ENCODE peak calls at places on chromosomes 5 and 9, in four cellular contexts. P, M, F and U are unnamed samples.

GRCh38 chr5:100600289-100600994 is 65.3 kb downstream of the FAM174A start:
- DNase-seq in F (no peak), M (no peak), P (no peak), U (no peak)

GRCh38 chr5:9644630-9645029 is 14.5 kb upstream of the TAS2R1 start:
- DNase-seq in P (no peak), F (no peak), M (no peak), U (peak; percentile 41)

GRCh38 chr5:180172447-180173197 is 36.4 kb downstream of the RASGEF1C start:
- DNase-seq in M (no peak), P (no peak), F (no peak), U (peak; percentile 18)

GRCh38 chr9:6894135-6894534 is 136.4 kb downstream of the KDM4C start:
- DNase-seq in F (no peak), M (no peak), P (no peak), U (no peak)

GRCh38 chr9:13688223-13688989 is 408.9 kb upstream of the MPDZ start:
- DNase-seq in F (no peak), P (peak; percentile 40), M (no peak), U (no peak)

GRCh38 chr9:134325096-134325812 is 1.0 kb upstream of the RXRA start:
- DNase-seq in F (peak; percentile 79), M (no peak), P (peak; percentile 87), U (peak; percentile 58)

GRCh38 chr5:134114886-134115805 is 665 bp downstream of the TCF7 start:
- DNase-seq in F (no peak), M (peak; percentile 20), P (peak; percentile 43), U (no peak)

GRCh38 chr9:123684393-123685149 is 245.4 kb downstream of the DENND1A start:
- DNase-seq in F (no peak), M (peak; percentile 81), P (no peak), U (no peak)

GRCh38 chr5:73370620-73371583 is 77.7 kb downstream of the FOXD1 start:
- DNase-seq in M (no peak), F (no peak), P (no peak), U (peak; percentile 67)

GRCh38 chr9:127809562-127810377 is 7.1 kb downstream of the FPGS start:
- DNase-seq in P (no peak), F (no peak), M (peak; percentile 68), U (no peak)

GRCh38 chr5:42650111-42650510 is 106.5 kb upstream of the CCDC152 start:
- DNase-seq in P (no peak), M (no peak), F (no peak), U (no peak)

GRCh38 chr9:125544988-125545651 is 161.9 kb downstream of the MAPKAP1 start:
- DNase-seq in M (no peak), F (no peak), P (peak; percentile 58), U (peak; percentile 95)

GRCh38 chr5:145908206-145908945 is 28.0 kb upstream of the SH3RF2 start:
- DNase-seq in P (no peak), M (no peak), F (no peak), U (peak; percentile 60)

GRCh38 chr9:91037511-91038482 is 236.2 kb downstream of the SYK start:
- DNase-seq in P (peak; percentile 17), F (peak; percentile 69), M (peak; percentile 11), U (peak; percentile 90)

GRCh38 chr9:83219924-83220438 is 157.0 kb upstream of the RASEF start:
- DNase-seq in M (no peak), F (no peak), P (peak; percentile 53), U (no peak)

GRCh38 chr5:78649220-78649700 is 688 bp upstream of the LHFPL2 start:
- DNase-seq in P (peak; percentile 23), F (no peak), M (peak; percentile 23), U (peak; percentile 51)

GRCh38 chr5:115194671-115195070 is 25.0 kb upstream of the TRIM36 start:
- DNase-seq in M (no peak), P (no peak), F (no peak), U (peak; percentile 56)

GRCh38 chr9:120384925-120385272 is 195.1 kb downstream of the CDK5RAP2 start:
- DNase-seq in P (no peak), M (no peak), F (no peak), U (no peak)

GRCh38 chr9:120385606-120386389 is 194.2 kb downstream of the CDK5RAP2 start:
- DNase-seq in F (no peak), P (no peak), M (no peak), U (no peak)

GRCh38 chr9:120383611-120383998 is 196.4 kb downstream of the CDK5RAP2 start:
- DNase-seq in P (peak; percentile 41), M (no peak), F (no peak), U (no peak)

GRCh38 chr9:120382453-120382852 is 197.5 kb downstream of the CDK5RAP2 start:
- DNase-seq in M (no peak), F (no peak), P (no peak), U (no peak)

GRCh38 chr9:120383999-120384924 is 195.7 kb downstream of the CDK5RAP2 start:
- DNase-seq in F (peak; percentile 68), M (no peak), P (peak; percentile 75), U (peak; percentile 59)
- TF ChIP-seq CTCF in F (no peak), M (no peak), P (no peak), U (no peak)

GRCh38 chr5:174294891-174295620 is 249.6 kb downstream of the NSG2 start:
- DNase-seq in M (no peak), F (no peak), P (no peak), U (no peak)
- H3K4me3 ChIP-seq in M (no peak overlapping the region), F (no peak overlapping the region), P (no peak overlapping the region), U (no peak overlapping the region)

GRCh38 chr9:86642721-86643120 is 288.5 kb upstream of the TUT7 start:
- DNase-seq in F (no peak), P (no peak), M (no peak), U (no peak)
- TF ChIP-seq CTCF in F (no peak), P (no peak), M (no peak), U (no peak)

DNA sequence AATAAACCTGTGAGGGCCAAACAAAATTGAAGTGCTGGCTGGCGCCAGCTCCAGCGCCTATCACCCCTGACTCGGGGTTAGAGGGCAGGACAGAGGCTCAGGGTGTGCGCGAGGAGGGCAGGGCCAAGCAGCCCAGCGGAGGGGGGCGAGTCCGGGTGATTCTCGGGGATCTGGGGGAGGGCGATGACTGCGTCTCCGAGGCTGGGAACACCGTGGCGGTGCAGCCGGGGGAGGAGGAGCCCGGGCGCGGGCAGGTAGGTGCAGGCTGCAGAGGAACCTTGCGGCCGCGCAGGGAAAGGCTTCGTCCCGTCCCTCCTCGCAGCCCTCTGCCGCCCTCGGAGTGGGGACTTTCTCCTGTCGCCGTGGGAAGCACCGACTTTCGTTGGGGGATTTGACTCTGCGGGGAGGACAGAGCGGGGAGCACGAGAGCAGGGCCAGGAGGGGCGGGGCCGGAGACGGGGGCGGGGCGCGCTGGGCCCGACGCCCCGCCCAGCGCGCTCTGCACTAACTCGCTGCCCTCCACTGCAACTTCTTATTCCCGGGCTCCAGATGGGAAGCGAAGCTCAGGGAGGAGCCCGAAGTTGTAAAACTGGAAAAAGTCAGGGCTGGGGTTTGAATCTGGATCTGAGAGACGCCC is 5.3 kb downstream of the RGS14 start:
- DNase-seq in F (peak; percentile 70), P (peak; percentile 92), M (peak; percentile 48), U (peak; percentile 24)
- H3K4me3 ChIP-seq in F (peak overlapping the region; percentile 64), P (no peak overlapping the region), M (peak overlapping the region; percentile 60), U (peak overlapping the region; percentile 55)

GRCh38 chr5:41522193-41522786 is 11.9 kb upstream of the PLCXD3 start:
- DNase-seq in M (no peak), P (no peak), F (no peak), U (no peak)

GRCh38 chr5:41517909-41518308 is 7.5 kb upstream of the PLCXD3 start:
- DNase-seq in P (no peak), F (no peak), M (no peak), U (peak; percentile 60)

GRCh38 chr5:41524174-41524573 is 13.8 kb upstream of the PLCXD3 start:
- DNase-seq in P (no peak), F (no peak), M (no peak), U (no peak)

GRCh38 chr5:41519801-41520200 is 9.4 kb upstream of the PLCXD3 start:
- DNase-seq in P (no peak), F (no peak), M (no peak), U (peak; percentile 39)
- TF ChIP-seq CTCF in P (no peak), F (no peak), M (no peak), U (peak; percentile 28)

DNA sequence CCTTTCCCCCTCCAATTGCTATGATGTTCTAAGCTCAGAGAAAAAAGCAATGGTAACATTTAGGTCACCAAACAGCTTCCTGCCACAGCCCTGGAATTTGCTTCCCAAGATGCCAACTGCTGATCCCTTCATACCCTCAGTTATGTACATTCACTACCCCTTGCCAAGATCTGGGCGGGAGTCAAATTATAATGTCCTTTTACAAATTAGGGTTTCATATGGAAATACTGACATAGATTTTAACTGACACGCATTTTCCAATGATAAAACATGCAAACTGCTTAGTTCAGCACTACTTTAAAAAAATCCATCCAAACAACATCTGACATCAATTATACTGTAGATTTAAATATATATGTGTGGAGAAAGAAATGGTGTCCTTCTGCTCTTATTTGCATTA is 5.0 kb downstream of the LOX start:
- DNase-seq in P (no peak), M (no peak), F (no peak), U (no peak)
- H3K4me3 ChIP-seq in P (no peak overlapping the region), M (no peak overlapping the region), F (no peak overlapping the region), U (peak overlapping the region; percentile 34)